ENCODE peak calls at places on chromosomes 6 and 20, in four cellular contexts. B is K562, C is HCT116, T is HepG2. K is an unnamed sample.

GRCh38 chr6:157449610-157450009 is 68.6 kb downstream of the ZDHHC14 start:
- DNase-seq in B (no peak), C (no peak), T (no peak), K (no peak)

GRCh38 chr6:29992792-29993191 is 50.5 kb downstream of the HLA-A start:
- DNase-seq in B (no peak), C (peak), T (no peak), K (no peak)

GRCh38 chr6:118810420-118811027 is 83.4 kb upstream of the ASF1A start:
- DNase-seq in B (no peak), C (no peak), T (no peak), K (no peak)

GRCh38 chr20:46312945-46313861 is 4.9 kb upstream of the CDH22 start:
- DNase-seq in B (no peak), C (no peak), T (no peak), K (no peak)

GRCh38 chr20:58014628-58015315 is 213.7 kb downstream of the ANKRD60 start:
- DNase-seq in B (no peak), C (peak), T (no peak), K (no peak)

GRCh38 chr6:5181494-5182287 is 79.1 kb downstream of the LYRM4 start:
- DNase-seq in B (no peak), C (no peak), T (no peak), K (no peak)

GRCh38 chr20:51456511-51457280 is 85.8 kb downstream of the NFATC2 start:
- DNase-seq in B (peak), C (peak), T (peak), K (no peak)

GRCh38 chr20:51385941-51386530 is 156.5 kb downstream of the NFATC2 start:
- DNase-seq in B (no peak), C (peak), T (peak), K (no peak)

GRCh38 chr20:23655551-23656211 is 17.9 kb upstream of the CST3 start:
- DNase-seq in B (no peak), C (no peak), T (no peak), K (peak)

GRCh38 chr6:10099648-10100047 is 315.2 kb downstream of the TFAP2A start:
- DNase-seq in B (no peak), C (no peak), T (no peak), K (no peak)

GRCh38 chr6:148867851-148868250 is 121.0 kb downstream of the UST start:
- DNase-seq in B (no peak), C (no peak), T (no peak), K (no peak)

GRCh38 chr20:17885544-17885943 is 83.0 kb downstream of the SNX5 start:
- DNase-seq in B (no peak), C (no peak), T (no peak), K (no peak)

GRCh38 chr6:143896096-143896880 is 32.0 kb downstream of the ZC2HC1B start:
- DNase-seq in B (no peak), C (no peak), T (no peak), K (no peak)

GRCh38 chr6:14863896-14864850 is 381.7 kb upstream of the JARID2 start:
- DNase-seq in B (peak), C (no peak), T (no peak), K (no peak)

GRCh38 chr6:35824552-35825192 is 19.5 kb downstream of the LHFPL5 start:
- DNase-seq in B (no peak), C (no peak), T (no peak), K (no peak)

GRCh38 chr20:4053516-4053919 is 38.2 kb upstream of the RNF24 start:
- DNase-seq in B (no peak), C (no peak), T (no peak), K (no peak)

GRCh38 chr20:5864873-5865582 is 85.3 kb downstream of the TRMT6 start:
- DNase-seq in B (no peak), C (no peak), T (no peak), K (no peak)

GRCh38 chr6:113496157-113496556 is 361.0 kb upstream of the MARCKS start:
- DNase-seq in B (no peak), C (no peak), T (no peak), K (no peak)

GRCh38 chr6:123733180-123733579 is 70.5 kb upstream of the NKAIN2 start:
- DNase-seq in B (no peak), C (no peak), T (no peak), K (no peak)

GRCh38 chr6:1381397-1382330 is 7.7 kb upstream of the FOXF2 start:
- DNase-seq in B (peak), C (no peak), T (no peak), K (no peak)

GRCh38 chr6:36319834-36320233 is 16.9 kb downstream of the BNIP5 start:
- DNase-seq in B (no peak), C (no peak), T (no peak), K (no peak)

GRCh38 chr20:8220716-8221115 is 88.7 kb downstream of the PLCB1 start:
- DNase-seq in B (no peak), C (no peak), T (no peak), K (no peak)

GRCh38 chr6:131685266-131685780 is 15.9 kb downstream of the OR2A4 start:
- DNase-seq in B (no peak), C (no peak), T (no peak), K (no peak)

GRCh38 chr6:163992701-163993100 is 578.2 kb downstream of the QKI start:
- DNase-seq in B (no peak), C (no peak), T (no peak), K (no peak)

GRCh38 chr6:109139109-109139508 is 43.8 kb downstream of the CEP57L1 start:
- DNase-seq in B (no peak), C (no peak), T (peak), K (no peak)

GRCh38 chr20:61538481-61539265 is 286.6 kb downstream of the CDH4 start:
- DNase-seq in B (no peak), C (no peak), T (no peak), K (no peak)

GRCh38 chr20:38982291-38982690 is 20.1 kb downstream of the DHX35 start:
- DNase-seq in B (no peak), C (no peak), T (peak), K (no peak)

GRCh38 chr20:17556842-17557674 is 12.8 kb upstream of the DSTN start:
- DNase-seq in B (no peak), C (no peak), T (no peak), K (peak)

GRCh38 chr6:119349341-119350201 is at the start of gene MAN1A1:
- DNase-seq in B (peak), C (peak), T (peak), K (peak)

GRCh38 chr6:84635081-84635745 is 129.2 kb downstream of the TBX18 start:
- DNase-seq in B (no peak), C (no peak), T (no peak), K (no peak)
- TF ChIP-seq JUND in B (no peak), C (no peak), T (no peak), K (no peak)

GRCh38 chr20:48801197-48801596 is 26.6 kb downstream of the PREX1 start:
- DNase-seq in B (no peak), C (no peak), T (no peak), K (no peak)
- TF ChIP-seq FOSL1 in B (no peak), C (no peak), T (no peak), K (no peak)

GRCh38 chr6:46652603-46653438 is at the start of the genes CYP39A1 and SLC25A27:
- DNase-seq in B (peak), C (peak), T (peak), K (peak)
- TF ChIP-seq EZH2 in B (no peak), C (no peak), T (no peak), K (no peak)

GRCh38 chr20:11697055-11697454 is 220.6 kb upstream of the BTBD3 start:
- DNase-seq in B (no peak), C (no peak), T (no peak), K (no peak)
- TF ChIP-seq JUND in B (no peak), C (no peak), T (no peak), K (no peak)

GRCh38 chr6:155100591-155100990 is 105.5 kb downstream of the TIAM2 start:
- DNase-seq in B (no peak), C (no peak), T (no peak), K (no peak)
- TF ChIP-seq FOSL1 in B (no peak), C (no peak), T (no peak), K (no peak)

DNA sequence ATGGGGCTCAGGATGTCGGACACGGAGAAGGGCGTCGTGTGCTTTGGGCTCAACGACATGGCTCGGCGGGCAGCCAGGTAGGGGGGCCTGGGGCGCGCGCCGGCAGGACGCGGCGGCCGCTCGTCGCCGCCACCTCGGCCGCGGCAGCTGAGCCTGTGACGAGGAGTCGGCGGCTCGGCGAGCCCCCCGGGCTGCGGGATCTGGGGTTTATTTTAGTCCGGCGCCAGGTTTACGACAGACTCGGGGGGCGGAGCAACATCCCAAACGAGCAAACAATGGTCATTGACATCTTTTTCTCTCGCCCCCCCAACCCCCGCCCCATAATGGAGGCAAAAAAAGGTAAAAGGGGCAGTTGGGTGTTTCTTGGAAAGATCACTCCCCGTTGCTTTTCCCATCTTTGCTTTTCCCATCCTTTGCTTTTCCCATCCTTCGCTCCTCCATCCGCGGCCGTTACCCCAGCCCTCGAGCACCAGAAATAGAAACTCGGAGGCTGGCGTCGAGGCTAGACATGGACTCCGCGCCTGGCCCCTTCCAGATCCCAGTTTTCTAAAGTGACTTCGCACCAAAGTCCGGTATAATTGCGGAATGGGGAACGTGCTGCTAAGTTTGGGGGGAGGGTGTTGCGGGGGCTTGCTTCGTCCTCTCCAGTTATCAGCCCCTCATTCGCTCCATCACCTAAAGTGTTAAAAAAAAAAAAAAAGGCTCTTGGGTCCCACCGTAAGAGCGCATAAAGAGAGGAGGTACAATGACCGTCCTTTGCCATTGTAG is at the start of gene NKX2-4:
- DNase-seq in B (no peak), C (no peak), T (no peak), K (peak)
- TF ChIP-seq EZH2 in B (no peak), C (no peak), T (no peak), K (peak)

K was measured in H1.